ENCODE peak calls at places on chromosomes 12 and 14, in four cellular contexts. O, X, V and J are unnamed samples.

GRCh38 chr14:22070119-22070982 is 396.7 kb upstream of the OR4E1 start:
- DNase-seq in O (peak), X (no peak), V (no peak), J (peak)

GRCh38 chr12:104698871-104699270 is 242.1 kb downstream of the CHST11 start:
- DNase-seq in O (no peak), X (no peak), V (peak), J (no peak)

GRCh38 chr12:5969156-5969973 is 24.3 kb upstream of the ANO2 start:
- DNase-seq in O (no peak), X (no peak), V (no peak), J (no peak)

GRCh38 chr14:85296466-85297210 is 233.3 kb upstream of the FLRT2 start:
- DNase-seq in O (no peak), X (no peak), V (no peak), J (no peak)

GRCh38 chr14:55123101-55123500 is 6.0 kb upstream of the LGALS3 start:
- DNase-seq in O (no peak), X (no peak), V (peak), J (no peak)

GRCh38 chr14:20031058-20031457 is 4.8 kb downstream of the OR4K13 start:
- DNase-seq in O (no peak), X (no peak), V (no peak), J (no peak)

GRCh38 chr14:59189281-59189821 is 884 bp downstream of the DAAM1 start:
- DNase-seq in O (peak), X (peak), V (peak), J (peak)

GRCh38 chr14:31336646-31337045 is 83.7 kb downstream of the HEATR5A start:
- DNase-seq in O (no peak), X (no peak), V (peak), J (no peak)

GRCh38 chr12:52351196-52352059 is 15.9 kb downstream of the KRT85 start:
- DNase-seq in O (no peak), X (peak), V (no peak), J (no peak)

GRCh38 chr12:106288510-106289195 is 13.9 kb upstream of the TCP11L2 start:
- DNase-seq in O (no peak), X (no peak), V (peak), J (no peak)